ENCODE peak calls at places on chromosomes 16 and 17, in four cellular contexts. N is stimulated activated CD4-positive, alpha-beta T cell treated with anti-CD3 and anti-CD28 coated beads, Interleukin-1b, Interleukin-23, amount 100 ng/mL, for 24 hours; T is aorta; G is activated CD8-positive, alpha-beta memory T cell treated with anti-CD3 and anti-CD28 coated beads, Interleukin-2, amount 10 ng/mL, durations not matched to agents 7 days and 5 days. X is an unnamed sample.

GRCh38 chr17:27577884-27578717 is 52.9 kb upstream of the LGALS9 start:
- DNase-seq in N (no peak), T (no peak), G (no peak), X (no peak)

GRCh38 chr17:28750178-28751047 is 6.6 kb downstream of the TRAF4 start:
- DNase-seq in N (peak), T (peak), G (peak), X (peak)

GRCh38 chr16:78105517-78105916 is 6.1 kb downstream of the WWOX start:
- DNase-seq in N (no peak), T (peak), G (no peak), X (no peak)

GRCh38 chr16:13014516-13014915 is 113.1 kb downstream of the SHISA9 start:
- DNase-seq in N (no peak), T (no peak), G (no peak), X (no peak)

GRCh38 chr17:72634621-72635020 is 457.9 kb downstream of the SLC39A11 start:
- DNase-seq in N (no peak), T (no peak), G (peak), X (no peak)

GRCh38 chr17:75218121-75218520 is 12.6 kb downstream of the NUP85 start:
- DNase-seq in N (no peak), T (no peak), G (no peak), X (no peak)

GRCh38 chr17:57259817-57260216 is 3.5 kb downstream of the MSI2 start:
- DNase-seq in N (no peak), T (no peak), G (no peak), X (no peak)

GRCh38 chr17:45990836-45991235 is 8.2 kb upstream of the STH start:
- DNase-seq in N (no peak), T (no peak), G (no peak), X (no peak)

GRCh38 chr17:40320771-40321501 is 12.0 kb downstream of the RARA start:
- DNase-seq in N (no peak), T (peak), G (peak), X (no peak)

GRCh38 chr16:23303685-23304084 is 1.6 kb downstream of the SCNN1B start:
- DNase-seq in N (no peak), T (no peak), G (no peak), X (no peak)

GRCh38 chr17:14525551-14526455 is 224.9 kb downstream of the HS3ST3B1 start:
- DNase-seq in N (no peak), T (no peak), G (no peak), X (no peak)

GRCh38 chr17:35241520-35241919 is 1.4 kb upstream of the SLFN5 start:
- DNase-seq in N (no peak), T (no peak), G (peak), X (no peak)